ENCODE peak calls at places on chromosomes 12 and 14, in five cellular contexts. S is prostate gland, M is GM23338, E is AG04450, B is NCI-H526 treated with DMSO at 0.1 percent for 48 hours. A is an unnamed sample.

GRCh38 chr14:104865069-104865630 is at the start of gene CEP170B:
- DNase-seq in E (no peak), S (peak), B (no peak), M (peak), A (peak)

GRCh38 chr12:57233357-57234232 is 4.1 kb downstream of the SHMT2 start:
- DNase-seq in M (no peak), B (no peak), S (no peak), E (no peak), A (peak)

GRCh38 chr12:101819467-101819866 is 11.3 kb downstream of the GNPTAB start:
- DNase-seq in E (no peak), S (no peak), B (no peak), M (no peak), A (no peak)

GRCh38 chr12:128408669-128409068 is 141.7 kb downstream of the TMEM132C start:
- DNase-seq in M (no peak), B (no peak), S (no peak), E (no peak), A (no peak)

GRCh38 chr14:76644875-76645518 is 116.3 kb upstream of the VASH1 start:
- DNase-seq in B (no peak), E (no peak), M (peak), S (peak), A (peak)

GRCh38 chr14:89681086-89682018 is 264.3 kb upstream of the FOXN3 start:
- DNase-seq in E (no peak), B (no peak), S (no peak), M (no peak), A (no peak)

GRCh38 chr12:10095971-10096370 is 2.8 kb downstream of the CLEC1A start:
- DNase-seq in B (no peak), E (no peak), M (no peak), S (no peak), A (no peak)

GRCh38 chr14:36227344-36227743 is 50.8 kb upstream of the PTCSC3 start:
- DNase-seq in S (no peak), E (no peak), M (no peak), B (no peak), A (no peak)

GRCh38 chr12:128971802-128972201 is 118.5 kb downstream of the GLT1D1 start:
- DNase-seq in B (peak), M (peak), S (no peak), E (no peak), A (no peak)

A was measured in mesenchymal stem cell.